ENCODE peak calls at places on chromosome X, in seven cellular contexts. T, N, Q, R, M, O and Z are unnamed samples.

GRCh38 chrX:15680401-15680800 is 15.8 kb upstream of the CLTRN start:
- DNase-seq in M (no peak), N (no peak), O (no peak), T (peak), Q (peak), R (no peak), Z (no peak)

GRCh38 chrX:105658136-105658535 is 164.2 kb upstream of the NRK start:
- DNase-seq in O (no peak), T (peak), R (no peak), N (no peak), M (no peak), Q (peak), Z (no peak)

GRCh38 chrX:51461053-51462050 is 35.0 kb downstream of the NUDT11 start:
- DNase-seq in N (no peak), O (no peak), M (no peak), R (no peak), T (peak), Q (peak), Z (no peak)

GRCh38 chrX:112844250-112844649 is 3.6 kb upstream of the AMOT start:
- DNase-seq in T (no peak), N (no peak), R (no peak), Q (no peak), O (no peak), M (no peak), Z (no peak)

GRCh38 chrX:19285857-19286256 is 57.9 kb upstream of the PDHA1 start:
- DNase-seq in Q (no peak), O (no peak), T (no peak), N (no peak), M (no peak), R (no peak), Z (no peak)

GRCh38 chrX:148929686-148930085 is 429.3 kb downstream of the AFF2 start:
- DNase-seq in R (no peak), O (no peak), N (no peak), M (no peak), T (no peak), Q (peak), Z (no peak)

GRCh38 chrX:2445662-2446623 is 54.8 kb downstream of the DHRSX start:
- DNase-seq in M (no peak), O (no peak), N (no peak), T (no peak), R (no peak), Q (no peak), Z (no peak)

GRCh38 chrX:108736509-108737479 is at the start of gene IRS4:
- DNase-seq in Q (no peak), N (no peak), O (peak), M (no peak), T (peak), R (no peak), Z (peak)

GRCh38 chrX:66008403-66008970 is 31.4 kb downstream of the VSIG4 start:
- DNase-seq in Q (no peak), O (no peak), N (no peak), R (no peak), M (no peak), T (no peak), Z (no peak)

GRCh38 chrX:54483946-54484345 is 12.1 kb downstream of the FGD1 start:
- DNase-seq in N (peak), M (no peak), T (no peak), O (no peak), R (no peak), Q (no peak), Z (no peak)

GRCh38 chrX:37701588-37701987 is 16.0 kb downstream of the XK start:
- DNase-seq in N (no peak), T (no peak), O (no peak), M (no peak), Q (no peak), R (peak), Z (no peak)

GRCh38 chrX:7318246-7318645 is 170.3 kb upstream of the PUDP start:
- DNase-seq in R (no peak), Q (no peak), M (no peak), N (no peak), T (no peak), O (no peak), Z (no peak)

GRCh38 chrX:12770440-12770839 is 20.8 kb upstream of the PRPS2 start:
- DNase-seq in R (no peak), M (no peak), N (no peak), T (peak), Q (no peak), O (no peak), Z (no peak)

GRCh38 chrX:136147320-136147901 is at the start of gene FHL1:
- DNase-seq in O (peak), M (peak), T (peak), Q (no peak), N (no peak), R (peak), Z (peak)

GRCh38 chrX:107324493-107325310 is 118.3 kb downstream of the DNAAF6 start:
- DNase-seq in N (no peak), Q (peak), R (no peak), O (peak), M (peak), T (peak), Z (peak)

GRCh38 chrX:132837126-132837525 is 121.3 kb downstream of the HS6ST2 start:
- DNase-seq in N (no peak), T (peak), R (no peak), Q (peak), O (no peak), M (no peak), Z (no peak)

GRCh38 chrX:16970977-16971376 is 24.5 kb downstream of the REPS2 start:
- DNase-seq in O (no peak), T (peak), R (no peak), M (no peak), N (no peak), Q (peak), Z (no peak)

GRCh38 chrX:25083661-25084060 is 67.9 kb upstream of the ARX start:
- DNase-seq in O (no peak), T (no peak), R (no peak), N (no peak), M (no peak), Q (no peak), Z (no peak)

GRCh38 chrX:15391850-15392249 is 7.6 kb upstream of the VEGFD start:
- DNase-seq in R (no peak), T (no peak), M (no peak), Q (no peak), O (no peak), N (no peak), Z (no peak)

GRCh38 chrX:94612140-94612539 is 938.1 kb downstream of the FAM133A start:
- DNase-seq in M (no peak), N (no peak), T (no peak), Q (no peak), R (no peak), O (no peak), Z (no peak)

GRCh38 chrX:152044383-152044782 is 69.9 kb upstream of the GABRE start:
- DNase-seq in Q (no peak), O (no peak), R (no peak), M (no peak), N (no peak), T (no peak), Z (no peak)

GRCh38 chrX:319579-320125 is 1.1 kb upstream of the GTPBP6 start:
- DNase-seq in O (peak), M (no peak), T (no peak), Q (no peak), R (peak), N (no peak), Z (no peak)

GRCh38 chrX:43702660-43703059 is 46.6 kb downstream of the MAOA start:
- DNase-seq in M (no peak), Q (no peak), R (no peak), T (no peak), O (no peak), N (no peak), Z (no peak)

GRCh38 chrX:80335062-80335830 is 85.0 kb upstream of the TENT5D start:
- DNase-seq in M (no peak), Q (no peak), O (peak), R (peak), N (peak), T (peak), Z (no peak)

GRCh38 chrX:19544693-19545305 is 29.5 kb upstream of the MAP3K15 start:
- DNase-seq in N (no peak), O (no peak), M (peak), T (peak), Q (peak), R (no peak), Z (no peak)

GRCh38 chrX:141201962-141202361 is 25.0 kb upstream of the LDOC1 start:
- DNase-seq in R (no peak), Q (no peak), T (no peak), O (no peak), N (no peak), M (no peak), Z (no peak)

GRCh38 chrX:31036895-31037294 is 34.9 kb downstream of the FTHL17 start:
- DNase-seq in N (no peak), O (peak), Q (peak), T (peak), M (peak), R (no peak), Z (peak)

GRCh38 chrX:31057691-31058090 is 14.2 kb downstream of the FTHL17 start:
- DNase-seq in M (no peak), N (no peak), O (no peak), R (no peak), Q (no peak), T (no peak), Z (no peak)

GRCh38 chrX:85501349-85501748 is 121.9 kb upstream of the POF1B start:
- DNase-seq in T (no peak), R (no peak), Q (no peak), M (no peak), N (no peak), O (no peak), Z (no peak)

GRCh38 chrX:85505801-85506200 is 126.3 kb upstream of the POF1B start:
- DNase-seq in O (no peak), M (no peak), N (no peak), R (no peak), T (no peak), Q (no peak), Z (no peak)

GRCh38 chrX:85504381-85504780 is 124.9 kb upstream of the POF1B start:
- DNase-seq in Q (no peak), R (no peak), N (no peak), O (no peak), M (no peak), T (no peak), Z (no peak)

GRCh38 chrX:85506871-85507270 is 127.4 kb upstream of the POF1B start:
- DNase-seq in N (no peak), R (no peak), O (no peak), T (no peak), M (no peak), Q (no peak), Z (no peak)

GRCh38 chrX:85503258-85504158 is 124.0 kb upstream of the POF1B start:
- DNase-seq in T (no peak), N (no peak), Q (no peak), R (no peak), O (no peak), M (no peak), Z (no peak)
- H3K27ac ChIP-seq in T (no peak), N (no peak), Q (no peak), R (no peak), O (no peak), M (no peak), Z (no peak)

GRCh38 chrX:123175366-123176122 is 8.5 kb upstream of the GRIA3 start:
- DNase-seq in R (no peak), N (no peak), O (no peak), M (no peak), T (no peak), Q (no peak), Z (no peak)

GRCh38 chrX:123172874-123173273 is 11.2 kb upstream of the GRIA3 start:
- DNase-seq in T (no peak), R (no peak), O (no peak), Q (no peak), M (no peak), N (no peak), Z (no peak)

GRCh38 chrX:123171781-123172180 is 12.3 kb upstream of the GRIA3 start:
- DNase-seq in O (no peak), M (no peak), N (no peak), T (peak), Q (peak), R (no peak), Z (no peak)

GRCh38 chrX:123169247-123169901 is 14.7 kb upstream of the GRIA3 start:
- DNase-seq in N (no peak), R (no peak), Q (no peak), T (no peak), O (no peak), M (no peak), Z (no peak)

GRCh38 chrX:123173833-123174232 is 10.2 kb upstream of the GRIA3 start:
- DNase-seq in O (no peak), M (no peak), R (no peak), T (no peak), N (no peak), Q (no peak), Z (no peak)
- H3K27ac ChIP-seq in O (no peak), M (no peak), R (no peak), T (no peak), N (no peak), Q (no peak), Z (no peak)

DNA sequence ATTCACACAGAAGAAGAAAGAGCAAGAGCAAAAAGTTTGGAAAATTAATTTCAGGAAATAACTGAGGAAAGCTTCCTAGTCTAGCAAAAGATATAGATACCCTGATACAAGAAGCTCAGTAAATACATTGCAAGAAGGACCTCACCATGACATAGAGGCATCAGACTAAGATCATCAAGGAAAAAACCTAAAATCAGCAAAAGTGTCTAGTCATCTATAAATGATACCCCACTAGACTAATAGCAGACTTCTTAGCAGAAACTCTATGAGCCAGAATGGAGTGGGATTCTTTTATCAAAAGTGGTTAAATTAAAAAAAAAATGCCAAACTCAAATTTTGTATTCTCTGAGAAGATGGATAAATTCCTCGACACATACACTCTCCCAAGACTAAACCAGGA is 10.5 kb upstream of the APOOL start:
- DNase-seq in O (no peak), R (no peak), M (no peak), N (no peak), Q (no peak), T (no peak), Z (no peak)
- H3K27ac ChIP-seq in O (no peak), R (no peak), M (no peak), N (no peak), Q (no peak), T (no peak), Z (no peak)

GRCh38 chrX:47540754-47541538 is 20.1 kb upstream of the ARAF start:
- DNase-seq in T (peak), R (peak), Q (peak), M (peak), N (peak), O (peak), Z (peak)
- H3K27ac ChIP-seq in T (peak), R (peak), Q (peak), M (peak), N (peak), O (peak), Z (peak)

GRCh38 chrX:69237228-69237627 is 72.0 kb upstream of the PJA1 start:
- DNase-seq in T (no peak), Q (no peak), O (no peak), N (no peak), M (no peak), R (no peak), Z (no peak)
- H3K27ac ChIP-seq in T (no peak), Q (no peak), O (no peak), N (no peak), M (no peak), R (no peak), Z (no peak)

DNA sequence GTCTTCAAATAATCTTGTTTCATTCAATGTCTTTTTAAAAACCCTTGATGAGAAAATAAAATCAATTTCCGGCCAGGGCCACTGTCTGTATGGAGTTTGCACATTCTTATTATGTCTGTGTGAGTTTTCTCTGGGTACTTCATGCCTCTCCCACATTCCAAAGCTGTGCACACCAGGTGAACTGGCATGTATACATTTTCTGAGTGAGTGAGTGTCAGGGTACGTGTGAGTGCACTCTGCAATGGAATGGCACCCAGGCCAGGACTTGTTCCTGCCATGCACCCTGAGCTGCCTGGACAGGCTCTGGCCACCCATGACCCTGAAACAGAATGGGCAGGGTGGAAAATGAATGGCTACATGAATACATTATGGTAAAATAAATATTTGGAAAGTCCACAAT is 61.3 kb downstream of the UBE2NL start:
- DNase-seq in Q (no peak), O (no peak), N (no peak), R (no peak), M (no peak), T (no peak), Z (no peak)
- H3K27ac ChIP-seq in Q (no peak), O (no peak), N (no peak), R (no peak), M (no peak), T (no peak), Z (no peak)

DNA sequence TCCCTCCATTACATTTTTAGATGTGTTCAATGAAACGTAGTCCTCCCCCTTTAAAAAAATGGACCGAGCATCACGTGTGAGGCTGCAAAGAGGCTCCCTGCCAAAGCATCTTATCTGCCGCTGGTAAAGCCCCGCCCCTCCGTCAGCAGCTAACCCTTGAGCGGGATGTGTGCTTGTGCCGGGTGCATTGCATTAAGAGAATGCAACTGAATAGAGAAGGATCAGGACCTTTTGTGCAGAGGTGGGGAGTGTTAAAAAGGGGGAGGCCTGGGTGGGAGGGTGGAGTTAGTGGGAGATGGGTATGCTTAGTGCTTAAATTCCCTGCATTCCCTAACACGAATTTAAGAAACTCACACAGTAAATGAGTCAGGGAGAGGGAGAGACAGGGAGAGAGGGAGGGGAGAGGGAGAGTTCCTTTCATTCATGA is 66.0 kb downstream of the TBL1X start:
- DNase-seq in M (peak), R (peak), Q (peak), T (peak), O (peak), N (no peak), Z (peak)
- H3K27ac ChIP-seq in M (no peak), R (no peak), Q (no peak), T (peak), O (no peak), N (no peak), Z (no peak)

DNA sequence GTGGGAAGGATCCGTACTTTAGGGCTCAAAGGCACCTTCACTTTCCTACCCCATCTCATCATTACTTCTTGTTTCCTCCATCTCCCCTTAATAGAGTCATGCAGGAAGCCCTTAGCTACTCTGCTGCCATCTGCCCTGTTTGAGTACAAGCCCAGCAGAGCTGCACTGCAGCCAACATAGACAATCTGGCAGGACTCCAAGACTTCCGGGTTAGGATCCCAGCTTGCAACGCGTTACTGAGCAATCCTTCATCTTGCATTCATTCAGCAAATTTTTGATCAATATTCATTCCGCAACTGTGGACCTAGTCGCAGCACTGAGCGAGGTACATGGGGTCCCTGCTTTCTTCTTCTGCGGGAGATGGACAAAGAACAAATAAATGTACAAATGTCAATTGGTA is 344.9 kb downstream of the BCOR start:
- DNase-seq in O (peak), T (peak), M (no peak), N (no peak), R (no peak), Q (no peak), Z (no peak)
- H3K27ac ChIP-seq in O (no peak), T (no peak), M (no peak), N (no peak), R (no peak), Q (peak), Z (no peak)

GRCh38 chrX:134462927-134463326 is 3.0 kb downstream of the HPRT1 start:
- DNase-seq in R (no peak), M (no peak), O (no peak), N (no peak), Q (no peak), T (no peak), Z (no peak)

GRCh38 chrX:134460861-134461218 is 875 bp downstream of the HPRT1 start:
- DNase-seq in N (no peak), Q (no peak), T (peak), O (no peak), M (no peak), R (no peak), Z (no peak)

GRCh38 chrX:134457708-134458107 is 2.3 kb upstream of the HPRT1 start:
- DNase-seq in M (no peak), Q (no peak), T (no peak), R (no peak), N (no peak), O (no peak), Z (no peak)

GRCh38 chrX:134460005-134460860 is at the start of gene HPRT1:
- DNase-seq in T (peak), R (peak), Q (peak), N (peak), O (peak), M (peak), Z (peak)

GRCh38 chrX:134459683-134460004 is 321 bp upstream of the HPRT1 start:
- DNase-seq in Q (peak), N (no peak), M (no peak), R (no peak), T (no peak), O (no peak), Z (no peak)
- H3K27ac ChIP-seq in Q (peak), N (peak), M (peak), R (peak), T (peak), O (no peak), Z (no peak)

DNA sequence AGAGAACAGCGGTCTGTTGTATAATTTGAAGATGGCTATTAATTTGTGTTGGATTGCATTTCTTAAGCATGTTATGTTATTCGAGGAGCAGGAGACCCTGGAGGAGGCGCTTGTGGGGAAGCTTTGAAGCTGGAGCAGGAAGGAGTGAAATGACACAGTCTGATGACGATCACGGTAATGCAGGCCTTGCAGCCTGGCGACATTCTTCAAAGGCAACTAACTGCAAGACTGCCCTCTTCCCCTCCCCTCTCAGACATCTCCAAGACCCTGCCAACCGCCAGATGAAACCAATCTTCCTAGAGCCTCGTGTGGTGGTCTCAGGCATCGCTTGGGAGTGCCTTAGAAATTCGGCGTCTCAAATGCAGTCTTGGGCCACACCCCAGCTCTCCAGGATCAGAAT is 16.1 kb downstream of the CLCN4 start:
- DNase-seq in Q (no peak), N (no peak), T (peak), O (no peak), M (no peak), R (no peak), Z (no peak)
- H3K27ac ChIP-seq in Q (peak), N (peak), T (peak), O (peak), M (no peak), R (peak), Z (no peak)